ENCODE peak calls at places on chromosome X, in ten cellular contexts. G is lower lobe of right lung, T is HCT116, V is mucosa of descending colon, N is H1, Y is neural progenitor cell, O is Panc1, S is right lobe of liver, R is left lung, I is heart left ventricle. M is an unnamed sample.
A peak's percentile ranks its signal among the peaks of the same experiment; 100 is the strongest.

GRCh38 chrX:45900751-45901150 is 644.5 kb downstream of the ZNF674 start:
- DNase-seq in G (no peak), T (no peak), V (no peak), N (no peak), Y (peak; percentile 43), O (no peak), S (no peak), R (no peak), I (no peak), M (no peak)

GRCh38 chrX:372856-373640 is 13.7 kb downstream of the PPP2R3B start:
- DNase-seq in G (no peak), T (no peak), V (no peak), N (no peak), Y (peak; percentile 24), O (no peak), S (no peak), R (no peak), I (no peak), M (no peak)

GRCh38 chrX:110082156-110082555 is 79.2 kb downstream of the TMEM164 start:
- DNase-seq in G (no peak), T (no peak), V (no peak), N (no peak), Y (no peak), O (no peak), S (no peak), R (no peak), I (no peak), M (no peak)

GRCh38 chrX:48937065-48937907 is 18.5 kb upstream of the PIM2 start:
- DNase-seq in G (peak; percentile 84), T (no peak), V (peak; percentile 94), N (no peak), Y (peak; percentile 39), O (no peak), S (peak; percentile 58), R (peak; percentile 81), I (peak; percentile 44), M (no peak)

GRCh38 chrX:132561483-132561882 is 72.6 kb upstream of the MBNL3 start:
- DNase-seq in G (no peak), T (no peak), V (no peak), N (no peak), Y (no peak), O (no peak), S (no peak), R (no peak), I (no peak), M (no peak)

GRCh38 chrX:11908371-11908770 is 150.3 kb downstream of the MSL3 start:
- DNase-seq in G (no peak), T (no peak), V (no peak), N (no peak), Y (peak; percentile 36), O (no peak), S (no peak), R (no peak), I (no peak), M (no peak)

GRCh38 chrX:16671005-16671404 is 21.0 kb downstream of the S100G start:
- DNase-seq in G (no peak), T (peak; percentile 12), V (no peak), N (no peak), Y (peak; percentile 57), O (no peak), S (no peak), R (no peak), I (no peak), M (peak; percentile 3)

GRCh38 chrX:13377537-13377936 is 57.7 kb upstream of the ATXN3L start:
- DNase-seq in G (no peak), T (no peak), V (no peak), N (no peak), Y (no peak), O (no peak), S (no peak), R (no peak), I (peak; percentile 46), M (no peak)

GRCh38 chrX:28312965-28313364 is 274.3 kb upstream of the IL1RAPL1 start:
- DNase-seq in G (no peak), T (no peak), V (no peak), N (no peak), Y (no peak), O (no peak), S (no peak), R (no peak), I (no peak), M (no peak)

GRCh38 chrX:30643313-30643821 is 9.9 kb upstream of the GK start:
- DNase-seq in G (no peak), T (no peak), V (no peak), N (no peak), Y (no peak), O (no peak), S (no peak), R (no peak), I (no peak), M (no peak)

GRCh38 chrX:153883163-153883843 is 2.7 kb downstream of the L1CAM start:
- DNase-seq in G (no peak), T (no peak), V (no peak), N (no peak), Y (no peak), O (no peak), S (no peak), R (no peak), I (peak; percentile 9), M (no peak)

GRCh38 chrX:36640232-36640631 is 367.9 kb upstream of the FAM47C start:
- DNase-seq in G (no peak), T (no peak), V (no peak), N (no peak), Y (no peak), O (no peak), S (no peak), R (no peak), I (no peak), M (no peak)

GRCh38 chrX:31058284-31058683 is 13.6 kb downstream of the FTHL17 start:
- DNase-seq in G (no peak), T (no peak), V (no peak), N (no peak), Y (no peak), O (no peak), S (no peak), R (peak; percentile 33), I (no peak), M (no peak)

GRCh38 chrX:136271300-136271699 is 20.1 kb upstream of the MAP7D3 start:
- DNase-seq in G (no peak), T (no peak), V (no peak), N (no peak), Y (no peak), O (no peak), S (no peak), R (no peak), I (no peak), M (no peak)

GRCh38 chrX:150841466-150842197 is 56.8 kb downstream of the CD99L2 start:
- DNase-seq in G (no peak), T (no peak), V (no peak), N (no peak), Y (no peak), O (no peak), S (no peak), R (no peak), I (no peak), M (no peak)
- H3K4me1 ChIP-seq in G (peaks cover 13% of the 10 kb centered on the region), T (no peaks in the 10 kb centered on the region), V (no peaks in the 10 kb centered on the region), N (no peaks in the 10 kb centered on the region), Y (no peaks in the 10 kb centered on the region), O (peaks cover 29% of the 10 kb centered on the region), S (peaks cover 31% of the 10 kb centered on the region), R (peaks cover 13% of the 10 kb centered on the region), I (no peaks in the 10 kb centered on the region), M (peaks cover 40% of the 10 kb centered on the region)

DNA sequence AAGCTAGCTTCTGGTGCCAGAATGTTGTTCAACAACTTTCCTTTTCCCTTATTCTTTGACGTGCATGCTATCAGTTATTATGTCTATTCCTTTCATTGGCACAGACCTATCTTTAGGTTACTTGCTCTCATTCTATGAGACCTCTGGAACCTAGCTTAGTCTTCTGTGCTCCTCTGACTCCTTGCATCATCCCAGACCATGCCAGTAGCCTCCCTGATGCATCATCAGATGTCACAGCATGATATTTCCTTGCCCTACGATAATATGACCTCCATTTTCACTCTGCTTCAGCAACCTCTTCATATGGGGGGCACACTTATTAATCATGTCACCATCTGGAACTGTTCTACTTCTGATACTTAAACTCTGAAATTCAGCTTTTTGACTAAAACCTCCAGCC is 37.2 kb downstream of the CLCN5 start:
- DNase-seq in G (no peak), T (no peak), V (no peak), N (no peak), Y (no peak), O (no peak), S (no peak), R (no peak), I (no peak), M (no peak)
- TF ChIP-seq CTCF in G (no peak), T (no peak), V (no peak), N (no peak), Y (no peak), O (no peak), S (no peak), R (no peak), I (no peak), M (no peak)

GRCh38 chrX:53281321-53281822 is at the start of gene IQSEC2:
- DNase-seq in G (peak; percentile 86), T (peak; percentile 48), V (peak; percentile 90), N (peak; percentile 2), Y (peak; percentile 61), O (no peak), S (peak; percentile 64), R (peak; percentile 91), I (peak; percentile 89), M (peak; percentile 91)

GRCh38 chrX:53283567-53283966 is 2.2 kb upstream of the IQSEC2 start:
- DNase-seq in G (no peak), T (no peak), V (no peak), N (no peak), Y (no peak), O (no peak), S (no peak), R (no peak), I (no peak), M (no peak)

GRCh38 chrX:53284684-53285447 is 3.5 kb upstream of the IQSEC2 start:
- DNase-seq in G (peak; percentile 66), T (no peak), V (no peak), N (peak; percentile 21), Y (peak; percentile 71), O (no peak), S (peak; percentile 56), R (no peak), I (peak; percentile 74), M (peak; percentile 72)

GRCh38 chrX:53282313-53282712 is 929 bp upstream of the IQSEC2 start:
- DNase-seq in G (no peak), T (no peak), V (no peak), N (no peak), Y (peak; percentile 42), O (no peak), S (no peak), R (no peak), I (peak; percentile 43), M (no peak)

DNA sequence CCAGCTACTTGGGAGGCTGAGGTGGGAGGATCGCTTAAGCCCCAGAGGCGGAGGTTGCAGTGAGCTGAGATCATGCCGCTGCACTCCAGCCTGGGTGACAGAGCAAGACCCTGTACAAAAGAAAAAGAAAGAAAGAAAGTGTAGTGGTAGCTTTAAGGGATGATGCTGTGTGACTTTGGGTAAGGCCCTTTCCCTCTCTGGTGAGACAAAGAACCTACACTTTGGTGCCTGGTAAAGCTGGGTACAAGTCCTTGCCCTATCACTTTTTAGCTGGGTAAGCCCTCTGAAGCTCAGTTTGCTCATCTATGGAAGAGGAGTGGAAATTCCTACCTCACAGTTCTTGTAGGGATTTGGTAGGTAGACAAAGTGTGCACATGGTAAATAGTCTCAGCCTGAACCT is 1.7 kb upstream of the IQSEC2 start:
- DNase-seq in G (no peak), T (no peak), V (no peak), N (no peak), Y (no peak), O (no peak), S (no peak), R (no peak), I (no peak), M (no peak)
- H3K4me1 ChIP-seq in G (peaks cover 27% of the 10 kb centered on the region), T (peaks cover 55% of the 10 kb centered on the region), V (peaks cover 12% of the 10 kb centered on the region), N (peaks cover 13% of the 10 kb centered on the region), Y (peaks cover 6% of the 10 kb centered on the region), O (peaks cover 40% of the 10 kb centered on the region), S (no peaks in the 10 kb centered on the region), R (peaks cover 40% of the 10 kb centered on the region), I (no peaks in the 10 kb centered on the region), M (peaks cover 51% of the 10 kb centered on the region)

GRCh38 chrX:124127496-124127895 is 166.0 kb downstream of the STAG2 start:
- DNase-seq in G (no peak), T (no peak), V (no peak), N (no peak), Y (no peak), O (no peak), S (no peak), R (no peak), I (no peak), M (no peak)
- TF ChIP-seq CTCF in G (no peak), T (peak; percentile 13), V (no peak), N (peak; percentile 12), Y (no peak), O (peak; percentile 8), S (no peak), R (no peak), I (no peak), M (no peak)